ENCODE peak calls at places on chromosome 13, in four cellular contexts. D is stimulated activated CD4-positive, alpha-beta T cell treated with anti-CD3 and anti-CD28 coated beads, Interleukin-1b, Interleukin-23, amount 100 ng/mL, for 24 hours; U is stimulated activated CD8-positive, alpha-beta memory T cell treated with anti-CD3 and anti-CD28 coated beads, Interleukin-4, amount 100 ng/mL, for 24 hours; X is ureter. P is an unnamed sample.

GRCh38 chr13:39835253-39835652 is 179.8 kb downstream of the COG6 start:
- DNase-seq in D (no peak), U (no peak), X (no peak), P (no peak)

GRCh38 chr13:40146586-40147240 is 491.3 kb downstream of the COG6 start:
- DNase-seq in D (no peak), U (no peak), X (no peak), P (no peak)

GRCh38 chr13:57716295-57716694 is 84.8 kb downstream of the PCDH17 start:
- DNase-seq in D (no peak), U (no peak), X (no peak), P (no peak)

GRCh38 chr13:27658569-27658968 is 36.9 kb downstream of the POLR1D start:
- DNase-seq in D (no peak), U (no peak), X (no peak), P (no peak)

GRCh38 chr13:44629465-44630183 is 53.5 kb upstream of the TSC22D1 start:
- DNase-seq in D (no peak), U (no peak), X (no peak), P (no peak)

GRCh38 chr13:91349992-91350911 is 2.8 kb downstream of the MIR17HG start:
- DNase-seq in D (no peak), U (no peak), X (no peak), P (no peak)

GRCh38 chr13:110275931-110276552 is 30.9 kb downstream of the COL4A1 start:
- DNase-seq in D (no peak), U (no peak), X (no peak), P (no peak)

GRCh38 chr13:51995677-51996551 is 15.3 kb downstream of the ATP7B start:
- DNase-seq in D (no peak), U (no peak), X (peak), P (no peak)

GRCh38 chr13:28136916-28137315 is 1.4 kb upstream of the PAN3 start:
- DNase-seq in D (no peak), U (no peak), X (no peak), P (peak)

GRCh38 chr13:60343978-60344377 is 53.0 kb upstream of the TDRD3 start:
- DNase-seq in D (no peak), U (no peak), X (no peak), P (no peak)

GRCh38 chr13:32426191-32426980 is 1.5 kb downstream of the N4BP2L1 start:
- DNase-seq in D (peak), U (peak), X (no peak), P (no peak)

GRCh38 chr13:37870895-37871550 is 1.5 kb upstream of the TRPC4 start:
- DNase-seq in D (no peak), U (no peak), X (no peak), P (no peak)

GRCh38 chr13:47917022-47917574 is 84.0 kb downstream of the SUCLA2 start:
- DNase-seq in D (no peak), U (no peak), X (no peak), P (no peak)

GRCh38 chr13:19960673-19961015 is 2.1 kb downstream of the ZMYM2 start:
- DNase-seq in D (no peak), U (no peak), X (no peak), P (no peak)